ENCODE peak calls at places on chromosomes 5 and 9, in seven cellular contexts. One of them, this sample, is unnamed. For H3K9me3, the result is how much of the 10 kb centered on the place peaks cover.

GRCh38 chr9:107465467-107466451 is 23.8 kb downstream of the KLF4 start:
- ATAC-seq in upper lobe of left lung: peak
- ATAC-seq in K562: peak
- ATAC-seq in GM12878: peak
- ATAC-seq in HCT116: peak
- ATAC-seq in Panc1: peak
- ATAC-seq in HepG2: no peak
- ATAC-seq in this sample: peak

GRCh38 chr5:180155331-180155881 is 53.6 kb downstream of the RASGEF1C start:
- ATAC-seq in HepG2: no peak
- ATAC-seq in HCT116: no peak
- ATAC-seq in K562: no peak
- ATAC-seq in GM12878: no peak
- ATAC-seq in Panc1: no peak
- ATAC-seq in upper lobe of left lung: no peak
- ATAC-seq in this sample: no peak

GRCh38 chr9:129866373-129867137 is 31.3 kb downstream of the USP20 start:
- ATAC-seq in upper lobe of left lung: no peak
- ATAC-seq in HCT116: no peak
- ATAC-seq in K562: no peak
- ATAC-seq in GM12878: no peak
- ATAC-seq in Panc1: no peak
- ATAC-seq in HepG2: no peak
- ATAC-seq in this sample: no peak

GRCh38 chr9:15192856-15193255 is 114.2 kb downstream of the TTC39B start:
- ATAC-seq in K562: no peak
- ATAC-seq in GM12878: no peak
- ATAC-seq in upper lobe of left lung: no peak
- ATAC-seq in HCT116: no peak
- ATAC-seq in HepG2: no peak
- ATAC-seq in Panc1: no peak
- ATAC-seq in this sample: no peak

GRCh38 chr5:1041225-1042186 is 32.9 kb downstream of the NKD2 start:
- ATAC-seq in K562: no peak
- ATAC-seq in HepG2: no peak
- ATAC-seq in GM12878: no peak
- ATAC-seq in Panc1: no peak
- ATAC-seq in HCT116: no peak
- ATAC-seq in upper lobe of left lung: no peak
- ATAC-seq in this sample: no peak

GRCh38 chr9:22919423-22919822 is 472.8 kb downstream of the DMRTA1 start:
- ATAC-seq in HepG2: no peak
- ATAC-seq in HCT116: no peak
- ATAC-seq in upper lobe of left lung: no peak
- ATAC-seq in Panc1: no peak
- ATAC-seq in K562: no peak
- ATAC-seq in GM12878: peak
- ATAC-seq in this sample: no peak

GRCh38 chr5:73903169-73903568 is 277.2 kb downstream of the ARHGEF28 start:
- ATAC-seq in HepG2: no peak
- ATAC-seq in Panc1: no peak
- ATAC-seq in upper lobe of left lung: no peak
- ATAC-seq in HCT116: no peak
- ATAC-seq in K562: no peak
- ATAC-seq in GM12878: no peak
- ATAC-seq in this sample: no peak

GRCh38 chr5:61496406-61497307 is 164.6 kb downstream of the ZSWIM6 start:
- ATAC-seq in HCT116: no peak
- ATAC-seq in HepG2: no peak
- ATAC-seq in K562: no peak
- ATAC-seq in GM12878: no peak
- ATAC-seq in Panc1: no peak
- ATAC-seq in upper lobe of left lung: no peak
- ATAC-seq in this sample: no peak

GRCh38 chr9:137965177-137965795 is 87.7 kb downstream of the CACNA1B start:
- ATAC-seq in HepG2: no peak
- ATAC-seq in GM12878: no peak
- ATAC-seq in K562: no peak
- ATAC-seq in HCT116: no peak
- ATAC-seq in Panc1: no peak
- ATAC-seq in upper lobe of left lung: no peak
- ATAC-seq in this sample: no peak

GRCh38 chr9:4620046-4620765 is 41.9 kb upstream of the PLPP6 start:
- ATAC-seq in GM12878: no peak
- ATAC-seq in Panc1: no peak
- ATAC-seq in HCT116: no peak
- ATAC-seq in upper lobe of left lung: no peak
- ATAC-seq in K562: no peak
- ATAC-seq in HepG2: no peak
- ATAC-seq in this sample: no peak

GRCh38 chr5:892390-893136 is at the start of the genes BRD9 and TRIP13:
- ATAC-seq in GM12878: peak
- ATAC-seq in HepG2: peak
- ATAC-seq in upper lobe of left lung: peak
- ATAC-seq in HCT116: peak
- ATAC-seq in K562: peak
- ATAC-seq in Panc1: peak
- ATAC-seq in this sample: peak

GRCh38 chr9:121373401-121373769 is 3.3 kb upstream of the STOM start:
- ATAC-seq in HCT116: no peak
- ATAC-seq in K562: no peak
- ATAC-seq in HepG2: no peak
- ATAC-seq in Panc1: no peak
- ATAC-seq in upper lobe of left lung: no peak
- ATAC-seq in GM12878: no peak
- ATAC-seq in this sample: no peak

GRCh38 chr9:19372576-19372975 is 7.5 kb downstream of the RPS6 start:
- ATAC-seq in K562: peak
- ATAC-seq in Panc1: no peak
- ATAC-seq in HCT116: peak
- ATAC-seq in upper lobe of left lung: no peak
- ATAC-seq in HepG2: peak
- ATAC-seq in GM12878: peak
- ATAC-seq in this sample: no peak

GRCh38 chr5:53109041-53109435 is 519 bp downstream of the MOCS2 start:
- ATAC-seq in HepG2: peak
- ATAC-seq in HCT116: no peak
- ATAC-seq in Panc1: no peak
- ATAC-seq in upper lobe of left lung: peak
- ATAC-seq in GM12878: peak
- ATAC-seq in K562: peak
- ATAC-seq in this sample: no peak

GRCh38 chr5:75885849-75886596 is 168.8 kb upstream of the POC5 start:
- ATAC-seq in GM12878: peak
- ATAC-seq in HepG2: peak
- ATAC-seq in HCT116: peak
- ATAC-seq in upper lobe of left lung: no peak
- ATAC-seq in K562: peak
- ATAC-seq in Panc1: no peak
- ATAC-seq in this sample: no peak

GRCh38 chr5:107929080-107929479 is 258.3 kb upstream of the EFNA5 start:
- ATAC-seq in Panc1: no peak
- ATAC-seq in HepG2: no peak
- ATAC-seq in HCT116: no peak
- ATAC-seq in K562: no peak
- ATAC-seq in GM12878: no peak
- ATAC-seq in upper lobe of left lung: no peak
- ATAC-seq in this sample: no peak
- H3K9me3 ChIP-seq in Panc1: under half
- H3K9me3 ChIP-seq in HepG2: under half
- H3K9me3 ChIP-seq in HCT116: under half
- H3K9me3 ChIP-seq in K562: under half
- H3K9me3 ChIP-seq in GM12878: under half
- H3K9me3 ChIP-seq in upper lobe of left lung: under half
- H3K9me3 ChIP-seq in this sample: under half

GRCh38 chr5:174503086-174503460 is 221.3 kb upstream of the MSX2 start:
- ATAC-seq in Panc1: no peak
- ATAC-seq in upper lobe of left lung: no peak
- ATAC-seq in HepG2: no peak
- ATAC-seq in GM12878: no peak
- ATAC-seq in K562: no peak
- ATAC-seq in HCT116: no peak
- ATAC-seq in this sample: no peak

GRCh38 chr5:174501461-174502069 is 222.8 kb upstream of the MSX2 start:
- ATAC-seq in GM12878: no peak
- ATAC-seq in upper lobe of left lung: no peak
- ATAC-seq in Panc1: no peak
- ATAC-seq in HepG2: no peak
- ATAC-seq in K562: no peak
- ATAC-seq in HCT116: no peak
- ATAC-seq in this sample: no peak

GRCh38 chr5:174505621-174506020 is 218.8 kb upstream of the MSX2 start:
- ATAC-seq in HepG2: no peak
- ATAC-seq in Panc1: no peak
- ATAC-seq in GM12878: no peak
- ATAC-seq in K562: no peak
- ATAC-seq in HCT116: no peak
- ATAC-seq in upper lobe of left lung: no peak
- ATAC-seq in this sample: no peak

GRCh38 chr5:174504266-174504726 is 220.1 kb upstream of the MSX2 start:
- ATAC-seq in GM12878: no peak
- ATAC-seq in Panc1: peak
- ATAC-seq in K562: no peak
- ATAC-seq in HCT116: peak
- ATAC-seq in upper lobe of left lung: no peak
- ATAC-seq in HepG2: no peak
- ATAC-seq in this sample: no peak

DNA sequence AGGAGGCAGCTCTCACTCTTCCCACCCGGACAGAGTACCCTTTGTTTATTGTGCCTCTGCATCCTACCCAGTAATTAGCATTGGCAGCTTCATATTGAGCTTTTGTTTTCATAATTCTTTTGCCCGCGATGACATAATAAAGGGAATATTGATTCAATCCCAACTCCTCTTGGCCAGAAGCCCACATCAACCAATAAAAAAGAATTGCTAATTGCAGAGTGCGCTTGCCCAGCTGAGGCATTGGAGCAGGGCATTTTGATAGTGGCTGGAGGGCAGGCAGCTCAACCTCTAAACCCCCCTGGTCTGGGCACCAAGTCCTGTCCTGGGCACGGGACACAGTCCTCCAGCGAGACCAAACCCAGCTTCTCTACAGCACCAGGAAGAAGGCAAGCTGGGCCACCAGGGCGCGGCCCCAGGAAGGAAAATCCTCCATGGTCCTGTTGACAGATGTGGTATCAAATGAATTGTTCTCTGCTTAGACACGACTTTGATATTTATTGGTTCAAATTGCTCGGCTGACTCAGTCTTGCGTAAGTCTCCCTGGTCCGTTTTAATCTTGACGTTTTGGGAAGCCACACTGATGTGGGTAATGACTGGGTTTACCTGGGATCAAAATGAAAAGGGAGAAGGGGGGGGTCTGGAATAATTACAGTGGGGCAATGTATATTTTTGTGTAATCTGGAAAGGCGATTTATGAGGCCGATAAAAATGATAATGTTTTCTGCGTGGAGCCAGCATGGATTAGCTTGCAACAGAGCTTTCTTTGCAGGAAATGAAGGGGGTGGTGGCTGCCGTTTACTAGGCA is 220.7 kb upstream of the MSX2 start:
- ATAC-seq in upper lobe of left lung: peak
- ATAC-seq in K562: no peak
- ATAC-seq in Panc1: peak
- ATAC-seq in HCT116: peak
- ATAC-seq in HepG2: no peak
- ATAC-seq in GM12878: no peak
- ATAC-seq in this sample: no peak
- TF ChIP-seq POLR2AphosphoS5 in upper lobe of left lung: no peak
- TF ChIP-seq POLR2AphosphoS5 in K562: no peak
- TF ChIP-seq POLR2AphosphoS5 in Panc1: no peak
- TF ChIP-seq POLR2AphosphoS5 in HCT116: peak
- TF ChIP-seq POLR2AphosphoS5 in HepG2: no peak
- TF ChIP-seq POLR2AphosphoS5 in GM12878: no peak
- TF ChIP-seq POLR2AphosphoS5 in this sample: no peak

GRCh38 chr5:109924708-109925107 is 235.0 kb downstream of the MAN2A1 start:
- ATAC-seq in upper lobe of left lung: no peak
- ATAC-seq in Panc1: no peak
- ATAC-seq in HCT116: no peak
- ATAC-seq in GM12878: no peak
- ATAC-seq in HepG2: no peak
- ATAC-seq in K562: no peak
- ATAC-seq in this sample: no peak

GRCh38 chr5:109920736-109921135 is 231.0 kb downstream of the MAN2A1 start:
- ATAC-seq in K562: no peak
- ATAC-seq in upper lobe of left lung: no peak
- ATAC-seq in HepG2: no peak
- ATAC-seq in HCT116: no peak
- ATAC-seq in GM12878: no peak
- ATAC-seq in Panc1: no peak
- ATAC-seq in this sample: no peak

GRCh38 chr5:109917966-109918365 is 228.2 kb downstream of the MAN2A1 start:
- ATAC-seq in Panc1: no peak
- ATAC-seq in GM12878: no peak
- ATAC-seq in HCT116: no peak
- ATAC-seq in upper lobe of left lung: no peak
- ATAC-seq in K562: no peak
- ATAC-seq in HepG2: no peak
- ATAC-seq in this sample: no peak

GRCh38 chr5:109922396-109922995 is 232.8 kb downstream of the MAN2A1 start:
- ATAC-seq in Panc1: no peak
- ATAC-seq in GM12878: no peak
- ATAC-seq in HCT116: no peak
- ATAC-seq in HepG2: no peak
- ATAC-seq in upper lobe of left lung: peak
- ATAC-seq in K562: no peak
- ATAC-seq in this sample: peak

DNA sequence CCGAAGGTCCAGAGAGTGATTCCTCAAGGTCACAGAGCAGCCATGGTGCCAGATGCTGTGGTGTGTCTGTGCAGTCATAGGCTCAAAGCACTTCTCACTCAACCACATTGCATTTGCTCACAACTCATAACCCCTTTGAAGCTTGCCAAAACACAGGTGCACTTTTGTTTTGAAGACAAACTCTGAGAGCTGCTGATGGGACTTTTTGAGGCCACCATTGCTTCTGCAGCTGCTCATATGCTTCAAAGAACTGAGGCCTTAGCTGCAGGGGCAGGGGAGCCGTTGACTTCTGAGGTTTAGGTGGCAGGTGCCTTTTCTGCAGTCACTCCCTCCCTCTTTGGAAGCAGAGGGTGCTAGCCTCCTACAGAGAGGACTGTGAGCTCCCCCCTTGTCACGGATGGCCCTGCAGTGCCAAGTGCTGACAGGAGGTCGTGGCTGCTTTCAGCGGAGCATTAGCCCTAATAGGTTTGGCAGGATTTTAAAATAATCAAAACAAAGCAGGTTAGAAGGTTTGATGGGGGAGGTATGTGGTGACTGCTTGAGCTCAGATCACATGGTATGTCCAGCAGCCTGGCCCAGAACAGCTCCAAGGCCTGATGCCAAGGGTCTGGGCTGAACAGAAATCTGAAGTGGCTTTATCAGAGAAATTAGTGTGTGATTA is 232.1 kb downstream of the MAN2A1 start:
- ATAC-seq in GM12878: peak
- ATAC-seq in HepG2: peak
- ATAC-seq in HCT116: no peak
- ATAC-seq in K562: no peak
- ATAC-seq in upper lobe of left lung: peak
- ATAC-seq in Panc1: no peak
- ATAC-seq in this sample: peak
- H3K4me3 ChIP-seq in GM12878: no peak
- H3K4me3 ChIP-seq in HepG2: no peak
- H3K4me3 ChIP-seq in HCT116: no peak
- H3K4me3 ChIP-seq in K562: no peak
- H3K4me3 ChIP-seq in upper lobe of left lung: no peak
- H3K4me3 ChIP-seq in Panc1: no peak
- H3K4me3 ChIP-seq in this sample: no peak

GRCh38 chr5:178988436-178989220 is 6.5 kb downstream of the GRM6 start:
- ATAC-seq in GM12878: no peak
- ATAC-seq in upper lobe of left lung: no peak
- ATAC-seq in K562: no peak
- ATAC-seq in HepG2: no peak
- ATAC-seq in HCT116: no peak
- ATAC-seq in Panc1: no peak
- ATAC-seq in this sample: no peak
- H3K9me3 ChIP-seq in GM12878: under half
- H3K9me3 ChIP-seq in upper lobe of left lung: half or more
- H3K9me3 ChIP-seq in K562: under half
- H3K9me3 ChIP-seq in HepG2: under half
- H3K9me3 ChIP-seq in HCT116: under half
- H3K9me3 ChIP-seq in Panc1: under half
- H3K9me3 ChIP-seq in this sample: half or more